ENCODE peak calls at places on chromosomes 11 and 22, in seven cellular contexts. U is stomach; L is tibial artery; P is mesenchymal stem cell; C is neural progenitor cell; N is CD8-positive, alpha-beta memory T cell; T is CD4-positive, alpha-beta memory T cell. R is an unnamed sample.
A peak's percentile ranks its signal among the peaks of the same experiment; 100 is the strongest.

GRCh38 chr11:121372671-121373429 is 79.3 kb upstream of the SORL1 start:
- DNase-seq in C (no peak), L (no peak), U (no peak), N (no peak), T (peak; percentile 24), P (no peak), R (no peak)

GRCh38 chr22:45882881-45883810 is 93.8 kb downstream of the WNT7B start:
- DNase-seq in C (no peak), T (no peak), P (no peak), N (no peak), U (no peak), L (no peak), R (no peak)

GRCh38 chr22:17368727-17369552 is at the start of gene CECR2:
- DNase-seq in T (no peak), U (no peak), L (no peak), N (no peak), P (peak; percentile 1), C (peak; percentile 95), R (peak; percentile 61)

GRCh38 chr11:121703166-121703565 is 250.4 kb upstream of the SORL1-AS1 start:
- DNase-seq in U (no peak), P (no peak), T (no peak), C (no peak), L (no peak), N (no peak), R (no peak)

GRCh38 chr11:2653930-2654739 is 45.7 kb downstream of the KCNQ1OT1 start:
- DNase-seq in L (no peak), P (no peak), N (no peak), T (no peak), U (no peak), C (no peak), R (no peak)

GRCh38 chr11:61353109-61354067 is 8.3 kb downstream of the CYB561A3 start:
- DNase-seq in C (no peak), T (no peak), P (no peak), L (no peak), N (no peak), U (no peak), R (no peak)

GRCh38 chr22:44202261-44202789 is 21.6 kb downstream of the PARVG start:
- DNase-seq in C (no peak), N (no peak), P (peak; percentile 2), T (no peak), U (no peak), L (no peak), R (no peak)

GRCh38 chr22:30866216-30866615 is 102.4 kb downstream of the MORC2 start:
- DNase-seq in N (no peak), C (no peak), U (no peak), T (no peak), P (no peak), L (peak; percentile 3), R (no peak)

GRCh38 chr11:84501750-84502149 is 1125.4 kb downstream of the DLG2 start:
- DNase-seq in P (no peak), L (no peak), C (no peak), N (no peak), T (no peak), U (no peak), R (no peak)

GRCh38 chr11:109085708-109086373 is 336.1 kb upstream of the C11orf87 start:
- DNase-seq in T (no peak), N (no peak), U (no peak), P (no peak), L (no peak), C (no peak), R (no peak)

GRCh38 chr22:22933100-22933806 is 45.6 kb downstream of the IGLL5 start:
- DNase-seq in U (no peak), L (no peak), T (no peak), C (no peak), N (no peak), P (no peak), R (no peak)

GRCh38 chr22:22935546-22936157 is 48.0 kb downstream of the IGLL5 start:
- DNase-seq in N (no peak), U (peak; percentile 35), P (no peak), T (no peak), L (no peak), C (no peak), R (no peak)

GRCh38 chr22:22935056-22935545 is 47.5 kb downstream of the IGLL5 start:
- DNase-seq in T (no peak), P (no peak), N (no peak), U (no peak), C (no peak), L (no peak), R (no peak)

GRCh38 chr22:22933807-22934542 is 46.4 kb downstream of the IGLL5 start:
- DNase-seq in C (no peak), N (no peak), U (no peak), L (no peak), T (no peak), P (no peak), R (no peak)

GRCh38 chr22:22934543-22935055 is 47.0 kb downstream of the IGLL5 start:
- DNase-seq in U (no peak), N (no peak), P (no peak), L (no peak), C (no peak), T (no peak), R (no peak)
- H3K4me1 ChIP-seq in U (no peaks in the 10 kb centered on the region), N (no peaks in the 10 kb centered on the region), P (no peaks in the 10 kb centered on the region), L (no peaks in the 10 kb centered on the region), C (no peaks in the 10 kb centered on the region), T (no peaks in the 10 kb centered on the region), R (no peaks in the 10 kb centered on the region)

GRCh38 chr11:64843971-64844329 is 503 bp downstream of the CDC42BPG start:
- DNase-seq in C (no peak), T (no peak), N (no peak), U (no peak), P (no peak), L (no peak), R (no peak)

GRCh38 chr11:64844330-64845124 is at the start of gene CDC42BPG:
- DNase-seq in C (peak; percentile 82), T (peak; percentile 76), P (peak; percentile 71), N (peak; percentile 74), U (peak; percentile 92), L (peak; percentile 53), R (no peak)

GRCh38 chr11:64842366-64842759 is 2.1 kb downstream of the CDC42BPG start:
- DNase-seq in P (no peak), C (peak; percentile 31), N (no peak), U (no peak), T (no peak), L (no peak), R (no peak)

GRCh38 chr11:64841592-64842365 is 2.7 kb downstream of the CDC42BPG start:
- DNase-seq in C (peak; percentile 55), P (no peak), U (no peak), T (no peak), L (no peak), N (no peak), R (no peak)

GRCh38 chr11:64842851-64843841 is 1.3 kb downstream of the CDC42BPG start:
- DNase-seq in P (no peak), C (peak; percentile 46), N (no peak), L (no peak), U (peak; percentile 82), T (no peak), R (no peak)
- H3K4me3 ChIP-seq in P (no peak overlapping the region), C (no peak overlapping the region), N (peak overlapping the region; percentile 60), L (no peak overlapping the region), U (peak overlapping the region; percentile 50), T (no peak overlapping the region), R (no peak overlapping the region)

GRCh38 chr11:114211444-114212122 is 84.6 kb upstream of the NNMT start:
- DNase-seq in P (no peak), N (no peak), T (no peak), C (peak; percentile 80), L (no peak), U (no peak), R (no peak)

GRCh38 chr11:114207096-114207495 is 89.1 kb upstream of the NNMT start:
- DNase-seq in U (no peak), N (no peak), L (no peak), P (no peak), T (no peak), C (no peak), R (no peak)

GRCh38 chr11:114209343-114209742 is 86.9 kb upstream of the NNMT start:
- DNase-seq in T (no peak), L (no peak), N (no peak), P (no peak), U (no peak), C (peak; percentile 78), R (no peak)

GRCh38 chr11:114209904-114210303 is 86.3 kb upstream of the NNMT start:
- DNase-seq in C (peak; percentile 31), U (no peak), T (no peak), P (no peak), N (no peak), L (no peak), R (no peak)

DNA sequence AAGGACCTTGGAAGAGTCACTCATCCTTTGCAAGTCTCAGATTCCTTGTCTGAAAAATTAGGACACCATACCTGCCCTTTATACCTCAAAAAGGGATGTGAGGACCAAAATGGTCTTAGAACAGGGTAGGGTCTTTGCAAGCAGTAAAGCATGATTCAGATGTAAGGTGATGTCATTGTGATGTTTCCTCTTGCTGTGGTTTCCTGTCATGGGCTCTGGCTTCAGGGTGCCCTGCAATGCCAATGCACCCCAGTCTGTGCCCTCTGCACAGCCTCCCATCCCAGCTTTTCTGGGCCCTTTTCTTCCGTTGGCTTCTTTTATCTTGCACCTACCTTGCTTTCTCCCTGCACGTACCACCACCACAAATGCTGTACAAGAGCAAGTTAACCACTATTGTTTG is 87.8 kb upstream of the NNMT start:
- DNase-seq in L (no peak), T (peak; percentile 41), P (no peak), N (peak; percentile 31), C (no peak), U (no peak), R (no peak)
- H3K4me1 ChIP-seq in L (peaks cover 77% of the 10 kb centered on the region), T (peaks cover 30% of the 10 kb centered on the region), P (peaks cover 2% of the 10 kb centered on the region), N (peaks cover 15% of the 10 kb centered on the region), C (peaks cover 56% of the 10 kb centered on the region), U (peaks cover 23% of the 10 kb centered on the region), R (no peaks in the 10 kb centered on the region)

DNA sequence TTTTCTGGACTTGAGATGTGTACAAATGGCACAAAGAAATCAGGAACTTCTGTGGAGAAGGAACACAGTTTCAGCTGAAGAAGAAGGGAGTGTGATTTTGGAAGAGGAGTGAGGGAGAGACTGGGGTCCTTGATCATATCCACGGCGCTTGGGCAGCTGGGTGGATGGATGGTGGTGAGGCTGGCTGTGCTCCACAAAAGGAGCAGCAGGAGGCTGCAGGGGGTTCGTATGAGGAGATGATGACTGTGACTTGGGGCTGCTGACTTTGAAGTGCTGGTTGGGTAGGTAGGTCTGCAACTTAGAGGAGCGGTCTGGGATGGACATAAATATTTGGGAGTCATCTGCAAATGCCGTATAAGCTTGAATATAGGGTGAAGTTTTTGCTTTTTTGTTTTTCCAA is 1.3 kb upstream of the DCHS1 start:
- DNase-seq in T (no peak), N (no peak), L (no peak), U (no peak), C (no peak), P (no peak), R (no peak)
- H3K4me3 ChIP-seq in T (no peak overlapping the region), N (no peak overlapping the region), L (no peak overlapping the region), U (no peak overlapping the region), C (peak overlapping the region; percentile 64), P (no peak overlapping the region), R (no peak overlapping the region)

DNA sequence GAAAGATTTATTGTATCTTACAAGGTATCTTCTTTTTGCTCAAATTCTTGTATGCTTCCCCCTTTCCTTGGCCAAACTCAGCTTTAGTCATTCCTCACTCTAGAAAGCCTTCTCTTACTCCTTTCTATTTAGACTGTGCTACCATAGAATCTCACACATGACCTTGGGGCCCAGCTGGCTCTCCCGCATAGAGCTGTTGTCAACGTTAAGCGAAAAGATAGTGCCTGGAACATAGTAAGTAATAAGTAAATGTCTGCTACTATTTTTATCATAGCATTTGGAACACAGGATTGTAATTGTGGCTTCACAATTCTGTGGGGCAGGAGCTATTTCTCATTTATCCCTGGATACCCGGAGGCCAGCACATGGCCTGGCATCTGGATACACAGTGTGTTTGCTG is 38.9 kb upstream of the OR4B1 start:
- DNase-seq in T (no peak), U (no peak), L (no peak), C (no peak), N (no peak), P (no peak), R (no peak)
- H3K4me1 ChIP-seq in T (peaks cover 9% of the 10 kb centered on the region), U (no peaks in the 10 kb centered on the region), L (peaks cover 7% of the 10 kb centered on the region), C (no peaks in the 10 kb centered on the region), N (no peaks in the 10 kb centered on the region), P (peaks cover 1% of the 10 kb centered on the region), R (peaks cover 23% of the 10 kb centered on the region)

R was measured in right atrium auricular region.